ENCODE peak calls at places on chromosomes 5 and 9, in seven cellular contexts. K is fibroblast of lung; B is effector memory CD4-positive, alpha-beta T cell; V is RWPE2; I is astrocyte; U is psoas muscle; G is IMR-90. P is an unnamed sample. For H3K4me1, the result is how much of the 10 kb centered on the place peaks cover.

GRCh38 chr5:56607551-56607950 is 207.8 kb upstream of the MAP3K1 start:
- DNase-seq in K (peak), B (no peak), I (peak), V (no peak), G (peak), U (no peak), P (no peak)

GRCh38 chr5:130138406-130139060 is 234.3 kb downstream of the CHSY3 start:
- DNase-seq in I (peak), K (peak), U (no peak), V (no peak), G (no peak), B (no peak), P (no peak)

GRCh38 chr5:112848116-112848811 is 12.8 kb upstream of the SRP19 start:
- DNase-seq in B (no peak), G (peak), V (no peak), U (no peak), I (peak), K (peak), P (peak)

GRCh38 chr5:77558266-77558665 is 66.2 kb upstream of the WDR41 start:
- DNase-seq in U (no peak), I (no peak), B (no peak), K (no peak), G (no peak), V (no peak), P (no peak)

GRCh38 chr5:146103594-146103993 is 1.8 kb downstream of the PLAC8L1 start:
- DNase-seq in U (no peak), B (no peak), V (no peak), I (no peak), G (no peak), K (no peak), P (no peak)

GRCh38 chr9:81682797-81683196 is 6.5 kb downstream of the TLE1 start:
- DNase-seq in V (no peak), U (no peak), K (peak), I (peak), G (no peak), B (no peak), P (no peak)

GRCh38 chr9:99176527-99177013 is 45.2 kb downstream of the ALG2 start:
- DNase-seq in I (no peak), B (no peak), G (no peak), U (no peak), V (no peak), K (no peak), P (no peak)

GRCh38 chr9:136403538-136403914 is 3.6 kb upstream of the SNAPC4 start:
- DNase-seq in U (no peak), G (no peak), B (peak), I (no peak), V (no peak), K (no peak), P (no peak)

GRCh38 chr5:39485075-39485474 is 60.3 kb upstream of the DAB2 start:
- DNase-seq in V (no peak), G (no peak), K (peak), U (no peak), I (peak), B (no peak), P (no peak)

GRCh38 chr5:73152411-73153388 is 20.3 kb upstream of the TMEM174 start:
- DNase-seq in I (no peak), U (no peak), G (no peak), V (no peak), B (no peak), K (no peak), P (no peak)

GRCh38 chr5:75551471-75551870 is 39.8 kb downstream of the POLK start:
- DNase-seq in G (peak), V (no peak), I (peak), U (no peak), K (peak), B (no peak), P (no peak)

GRCh38 chr9:86405926-86406325 is 51.7 kb upstream of the TUT7 start:
- DNase-seq in V (no peak), I (peak), U (no peak), G (peak), B (no peak), K (peak), P (peak)

GRCh38 chr5:150101019-150101418 is 14.7 kb upstream of the CSF1R start:
- DNase-seq in V (no peak), G (no peak), K (no peak), I (no peak), B (no peak), U (no peak), P (no peak)

GRCh38 chr5:428219-428618 is 14.8 kb upstream of the EXOC3 start:
- DNase-seq in V (no peak), B (no peak), U (no peak), G (no peak), I (no peak), K (no peak), P (no peak)

GRCh38 chr9:70494221-70494620 is 79.8 kb upstream of the KLF9 start:
- DNase-seq in G (no peak), U (no peak), I (no peak), B (no peak), V (no peak), K (no peak), P (no peak)

GRCh38 chr5:55421074-55421529 is 113.3 kb downstream of the MTREX start:
- DNase-seq in K (peak), G (peak), V (no peak), B (no peak), I (peak), U (no peak), P (no peak)

GRCh38 chr5:121919091-121919490 is 42.7 kb upstream of the SRFBP1 start:
- DNase-seq in V (no peak), B (no peak), U (no peak), I (no peak), G (no peak), K (no peak), P (no peak)

GRCh38 chr9:3403315-3403714 is 122.5 kb downstream of the RFX3 start:
- DNase-seq in K (no peak), B (no peak), G (no peak), U (no peak), I (peak), V (no peak), P (no peak)

GRCh38 chr9:96305171-96305570 is 3.2 kb upstream of the HSD17B3 start:
- DNase-seq in V (no peak), G (peak), B (no peak), U (no peak), I (no peak), K (no peak), P (no peak)

GRCh38 chr5:93620487-93621339 is 37.7 kb downstream of the NR2F1 start:
- DNase-seq in B (peak), V (no peak), K (peak), U (peak), G (peak), I (peak), P (peak)

GRCh38 chr9:4225291-4226119 is 74.4 kb downstream of the GLIS3 start:
- DNase-seq in I (peak), U (no peak), G (peak), K (peak), B (no peak), V (no peak), P (no peak)

GRCh38 chr9:18564018-18564880 is 90.3 kb downstream of the ADAMTSL1 start:
- DNase-seq in U (no peak), I (no peak), B (no peak), K (no peak), G (no peak), V (no peak), P (no peak)

GRCh38 chr9:78054180-78054579 is 22.6 kb upstream of the GNAQ start:
- DNase-seq in U (no peak), V (no peak), G (no peak), B (peak), I (no peak), K (no peak), P (no peak)

GRCh38 chr5:14082523-14082922 is 60.6 kb upstream of the TRIO start:
- DNase-seq in B (no peak), G (no peak), U (no peak), K (no peak), I (no peak), V (no peak), P (no peak)

GRCh38 chr9:13568851-13569618 is 289.5 kb upstream of the MPDZ start:
- DNase-seq in K (peak), G (no peak), U (peak), I (no peak), V (no peak), B (no peak), P (peak)

GRCh38 chr9:127361561-127361960 is 35.4 kb upstream of the SLC2A8 start:
- DNase-seq in V (no peak), B (no peak), I (no peak), K (no peak), G (no peak), U (no peak), P (peak)

DNA sequence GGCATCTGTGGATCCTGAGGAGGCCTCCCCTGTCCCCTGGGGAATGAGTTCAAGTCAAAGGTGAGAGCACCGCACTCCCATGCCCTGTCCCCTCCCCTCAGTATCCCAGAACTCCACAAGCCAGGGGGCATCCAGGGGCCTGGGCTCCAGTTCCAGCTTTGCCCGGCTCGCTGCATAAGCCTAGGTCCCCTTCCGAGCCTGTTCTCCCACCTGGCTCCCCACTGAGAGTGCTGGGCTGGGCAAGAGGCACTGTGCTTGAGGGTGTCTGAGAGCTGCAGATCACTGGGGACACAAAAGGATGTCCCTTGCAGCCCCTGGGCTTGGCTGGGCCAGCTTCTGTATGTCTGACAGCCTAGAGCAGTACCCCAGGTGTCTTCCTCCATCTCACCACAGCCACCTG is 4.6 kb downstream of the DOK3 start:
- DNase-seq in B (no peak), G (no peak), I (no peak), V (no peak), K (no peak), U (no peak), P (no peak)
- H3K4me1 ChIP-seq in B (under half), G (under half), I (under half), V (under half), K (under half), U (under half), P (under half)

DNA sequence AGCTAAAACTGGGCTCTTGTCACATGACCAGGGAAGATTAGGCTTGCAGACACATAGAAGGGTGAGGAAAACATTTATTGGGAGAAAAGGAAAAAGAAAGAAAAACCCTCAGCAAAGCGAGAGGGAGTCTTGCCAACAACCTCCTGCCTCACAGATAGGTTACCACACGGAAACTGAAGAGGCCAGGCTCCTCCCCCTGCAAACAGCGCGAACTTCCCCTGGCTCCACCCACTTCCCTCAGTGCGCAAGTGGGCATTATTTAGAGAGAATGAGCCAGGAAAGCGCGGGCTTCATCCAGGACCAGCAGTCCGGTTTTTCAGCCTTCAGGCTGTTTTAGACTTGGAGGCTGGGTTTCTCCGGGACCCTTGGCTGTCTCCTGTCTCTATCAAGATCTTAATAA is 70.3 kb downstream of the STK32A start:
- DNase-seq in V (no peak), I (no peak), B (no peak), K (no peak), U (no peak), G (no peak), P (peak)
- H3K4me1 ChIP-seq in V (under half), I (under half), B (under half), K (under half), U (under half), G (under half), P (under half)

DNA sequence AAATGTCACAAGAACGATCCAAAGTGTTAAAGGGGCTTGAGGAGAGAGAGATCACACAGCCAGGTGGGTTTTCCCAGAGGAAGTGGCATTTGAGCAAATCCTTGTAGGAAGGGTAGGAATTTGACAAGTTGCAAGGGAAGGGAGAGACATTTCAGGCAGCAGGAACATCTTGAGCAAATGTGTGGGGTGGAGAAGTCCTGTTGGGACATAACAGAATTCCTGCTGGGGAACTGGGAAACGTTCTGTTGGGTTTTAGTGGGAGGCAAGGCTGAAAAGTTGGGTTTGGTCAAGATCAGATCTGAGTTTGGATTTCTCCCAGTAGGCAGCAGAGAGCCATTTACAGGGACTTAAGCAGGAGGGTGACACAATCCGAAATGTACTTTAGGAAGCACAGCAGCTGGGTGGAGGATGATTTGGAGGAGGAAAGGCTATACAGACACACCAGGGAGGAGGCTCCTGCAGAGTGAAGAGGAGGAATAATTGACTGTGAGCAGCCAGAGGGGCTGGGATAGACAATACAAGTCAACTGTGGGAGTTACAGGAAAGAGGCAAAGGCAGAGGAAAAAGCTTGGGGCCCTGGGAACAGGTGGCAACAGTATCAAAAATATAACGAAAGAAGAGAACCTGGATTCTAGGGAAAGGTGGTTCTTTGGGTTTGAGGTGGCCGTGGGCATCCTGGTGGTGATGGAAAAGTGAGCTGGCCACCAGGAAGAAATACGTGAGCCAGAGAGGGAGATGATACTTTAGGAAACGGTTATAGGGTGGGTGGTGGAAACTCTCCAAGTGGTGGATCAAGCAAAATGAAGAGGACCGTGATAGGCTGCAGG is 3.1 kb upstream of the ZSWIM6 start:
- DNase-seq in B (no peak), I (no peak), V (no peak), G (no peak), U (no peak), K (no peak), P (no peak)
- H3K4me1 ChIP-seq in B (under half), I (under half), V (under half), G (under half), U (under half), K (under half), P (under half)

DNA sequence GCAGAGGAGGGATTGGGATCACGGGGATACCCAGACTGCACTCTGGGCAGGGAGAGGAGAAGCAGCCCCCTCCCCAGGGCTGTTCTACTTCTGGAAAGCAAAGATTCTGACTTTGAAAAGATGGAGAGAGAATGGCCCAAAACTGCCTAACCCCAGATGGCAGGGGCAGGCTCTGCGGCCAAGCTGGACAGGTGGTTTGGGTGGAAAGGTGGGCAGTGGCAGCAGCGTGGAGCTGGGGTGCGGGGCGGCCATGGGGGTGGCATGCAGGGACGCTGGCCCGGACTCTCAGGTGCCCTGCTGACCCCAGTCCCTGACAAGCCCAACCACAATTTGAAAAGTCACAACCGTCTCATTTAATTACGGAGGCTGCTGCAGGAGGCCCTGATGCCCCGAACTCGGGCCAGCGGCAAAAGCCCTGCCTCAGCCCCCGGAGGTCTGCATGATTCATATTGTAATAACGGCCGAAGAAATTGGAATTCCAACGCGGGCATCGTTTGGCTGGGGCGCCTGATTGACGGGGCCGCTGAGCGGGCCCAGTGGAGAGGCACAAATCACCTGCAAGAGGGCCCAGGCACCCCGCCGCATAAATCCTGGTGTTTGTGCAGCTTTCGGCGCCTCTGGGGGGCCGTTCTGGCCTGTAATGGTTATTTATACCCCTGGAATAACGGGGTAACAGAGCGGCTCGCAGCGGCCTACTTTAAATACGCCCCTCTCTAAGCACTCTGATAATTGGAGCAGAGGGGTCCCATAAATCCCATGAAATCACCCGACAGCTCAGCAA is 41.8 kb upstream of the FCN2 start:
- DNase-seq in U (peak), V (no peak), B (no peak), I (no peak), G (no peak), K (no peak), P (no peak)
- H3K4me1 ChIP-seq in U (under half), V (under half), B (under half), I (under half), G (under half), K (under half), P (under half)

GRCh38 chr9:71765693-71766092 is 2.6 kb downstream of the CEMIP2 start:
- DNase-seq in V (no peak), G (peak), K (peak), U (no peak), I (peak), B (no peak), P (no peak)

GRCh38 chr9:71764438-71764837 is 3.9 kb downstream of the CEMIP2 start:
- DNase-seq in K (no peak), B (no peak), V (no peak), U (no peak), G (no peak), I (no peak), P (no peak)

GRCh38 chr9:71767421-71768321 is 642 bp downstream of the CEMIP2 start:
- DNase-seq in B (no peak), U (peak), V (no peak), I (no peak), K (peak), G (peak), P (peak)

GRCh38 chr9:71768388-71769174 is at the start of gene CEMIP2:
- DNase-seq in I (peak), K (peak), V (peak), G (peak), B (peak), U (peak), P (peak)

GRCh38 chr9:71766663-71767062 is 1.6 kb downstream of the CEMIP2 start:
- DNase-seq in G (no peak), K (no peak), B (no peak), I (no peak), V (no peak), U (no peak), P (no peak)
- H3K4me1 ChIP-seq in G (under half), K (under half), B (under half), I (half or more), V (under half), U (under half), P (under half)

GRCh38 chr5:179825655-179826182 is 5.0 kb downstream of the SQSTM1 start:
- DNase-seq in B (no peak), V (no peak), G (no peak), I (no peak), U (no peak), K (no peak), P (no peak)

GRCh38 chr5:179829732-179830435 is 9.2 kb downstream of the SQSTM1 start:
- DNase-seq in K (no peak), I (no peak), G (no peak), B (no peak), V (no peak), U (no peak), P (no peak)

GRCh38 chr5:179828756-179829421 is 8.2 kb downstream of the SQSTM1 start:
- DNase-seq in I (no peak), B (no peak), K (no peak), V (no peak), U (no peak), G (no peak), P (no peak)

GRCh38 chr5:179824745-179825112 is 4.0 kb downstream of the SQSTM1 start:
- DNase-seq in V (no peak), G (no peak), B (no peak), K (no peak), U (no peak), I (no peak), P (no peak)

GRCh38 chr5:179827684-179828083 is 7.0 kb downstream of the SQSTM1 start:
- DNase-seq in G (peak), V (no peak), K (peak), B (no peak), I (no peak), U (no peak), P (no peak)
- H3K4me1 ChIP-seq in G (under half), V (under half), K (under half), B (under half), I (under half), U (half or more), P (under half)